ENCODE peak calls at places on chromosome 1, in four cellular contexts. M is activated CD4-positive, alpha-beta T cell treated with anti-CD3 and anti-CD28 coated beads for 24 hours; L is NCI-H1105; H is NCI-H510A treated with DMSO at 0.1 percent for 48 hours. O is an unnamed sample.

GRCh38 chr1:234967121-234967520 is 161.5 kb downstream of the TOMM20 start:
- DNase-seq in H (no peak), L (no peak), M (no peak), O (no peak)

GRCh38 chr1:233625087-233625486 is 11.2 kb downstream of the KCNK1 start:
- DNase-seq in L (no peak), M (no peak), H (no peak), O (no peak)

GRCh38 chr1:181557313-181557712 is 74.0 kb downstream of the CACNA1E start:
- DNase-seq in L (no peak), H (peak), M (no peak), O (no peak)

GRCh38 chr1:61448934-61449368 is 276.0 kb downstream of the TM2D1 start:
- DNase-seq in L (no peak), H (no peak), M (no peak), O (no peak)

GRCh38 chr1:233328661-233329498 is 1.4 kb downstream of the MAP3K21 start:
- DNase-seq in H (peak), M (peak), L (no peak), O (no peak)

GRCh38 chr1:174218983-174219382 is 59.7 kb downstream of the RABGAP1L start:
- DNase-seq in M (no peak), H (no peak), L (no peak), O (no peak)

GRCh38 chr1:60583696-60584095 is 498.7 kb upstream of the NFIA start:
- DNase-seq in M (no peak), L (no peak), H (no peak), O (no peak)

GRCh38 chr1:119718969-119719368 is 7.2 kb downstream of the PHGDH start:
- DNase-seq in H (no peak), L (no peak), M (no peak), O (no peak)